ENCODE peak calls at places on chromosomes 3 and 15, in six cellular contexts. J is BE2C, I is heart right ventricle, T is dorsolateral prefrontal cortex, R is epithelial cell of esophagus, B is AG10803. X is an unnamed sample.

GRCh38 chr3:49158108-49158709 is 7.9 kb downstream of the CCDC71 start:
- DNase-seq in J (peak), I (no peak), T (no peak), R (peak), B (no peak), X (peak)

GRCh38 chr15:59160880-59161593 is 45.6 kb upstream of the LDHAL6B start:
- DNase-seq in J (peak), I (no peak), T (no peak), R (no peak), B (no peak), X (no peak)

GRCh38 chr3:127139601-127140500 is 53.1 kb upstream of the PRR23E start:
- DNase-seq in J (no peak), I (no peak), T (no peak), R (no peak), B (no peak), X (no peak)

GRCh38 chr3:52153389-52154096 is 680 bp downstream of the POC1A start:
- DNase-seq in J (no peak), I (no peak), T (no peak), R (peak), B (peak), X (no peak)

GRCh38 chr3:30443756-30444673 is 162.4 kb upstream of the TGFBR2 start:
- DNase-seq in J (no peak), I (no peak), T (no peak), R (no peak), B (peak), X (peak)

GRCh38 chr3:126372413-126373145 is 15.4 kb upstream of the KLF15 start:
- DNase-seq in J (no peak), I (no peak), T (no peak), R (no peak), B (no peak), X (no peak)

GRCh38 chr15:80010131-80010673 is 39.2 kb upstream of the BCL2A1 start:
- DNase-seq in J (no peak), I (no peak), T (no peak), R (peak), B (peak), X (peak)

GRCh38 chr15:38017721-38018120 is 83.3 kb downstream of the TMCO5A start:
- DNase-seq in J (no peak), I (no peak), T (no peak), R (no peak), B (no peak), X (no peak)

GRCh38 chr15:52349062-52349700 is 53.6 kb upstream of the MYO5C start:
- DNase-seq in J (no peak), I (no peak), T (no peak), R (peak), B (peak), X (peak)

GRCh38 chr15:99925661-99926461 is 192.6 kb upstream of the LYSMD4 start:
- DNase-seq in J (no peak), I (peak), T (no peak), R (peak), B (no peak), X (peak)

GRCh38 chr15:56913670-56914069 is 4.8 kb upstream of the TCF12 start:
- DNase-seq in J (no peak), I (no peak), T (no peak), R (no peak), B (peak), X (no peak)

GRCh38 chr3:50028336-50028735 is 60.4 kb upstream of the RBM5 start:
- DNase-seq in J (no peak), I (no peak), T (no peak), R (peak), B (peak), X (peak)

GRCh38 chr15:85899927-85900326 is 105.2 kb upstream of the KLHL25 start:
- DNase-seq in J (no peak), I (no peak), T (no peak), R (no peak), B (no peak), X (no peak)

GRCh38 chr3:189142527-189142926 is 29.2 kb upstream of the TPRG1 start:
- DNase-seq in J (no peak), I (no peak), T (no peak), R (peak), B (no peak), X (no peak)

GRCh38 chr3:145522179-145522578 is 638.8 kb downstream of the PLOD2 start:
- DNase-seq in J (no peak), I (no peak), T (no peak), R (no peak), B (no peak), X (no peak)

GRCh38 chr3:69791111-69791510 is 51.8 kb downstream of the MITF start:
- DNase-seq in J (no peak), I (peak), T (no peak), R (peak), B (peak), X (peak)

GRCh38 chr3:189186093-189186492 is 14.3 kb downstream of the TPRG1 start:
- DNase-seq in J (no peak), I (peak), T (no peak), R (no peak), B (peak), X (peak)

GRCh38 chr3:139307072-139307491 is 36.7 kb upstream of the MRPS22 start:
- DNase-seq in J (no peak), I (no peak), T (no peak), R (no peak), B (peak), X (no peak)

GRCh38 chr15:33310481-33311311 is at the start of gene RYR3:
- DNase-seq in J (peak), I (peak), T (peak), R (peak), B (no peak), X (no peak)

GRCh38 chr3:114014211-114014610 is 42.1 kb downstream of the CCDC191 start:
- DNase-seq in J (no peak), I (no peak), T (no peak), R (no peak), B (no peak), X (no peak)

GRCh38 chr3:134360046-134360445 is 14.2 kb downstream of the AMOTL2 start:
- DNase-seq in J (no peak), I (no peak), T (no peak), R (no peak), B (peak), X (no peak)

GRCh38 chr3:169041677-169042171 is 621.8 kb downstream of the MECOM start:
- DNase-seq in J (no peak), I (no peak), T (no peak), R (peak), B (peak), X (peak)

DNA sequence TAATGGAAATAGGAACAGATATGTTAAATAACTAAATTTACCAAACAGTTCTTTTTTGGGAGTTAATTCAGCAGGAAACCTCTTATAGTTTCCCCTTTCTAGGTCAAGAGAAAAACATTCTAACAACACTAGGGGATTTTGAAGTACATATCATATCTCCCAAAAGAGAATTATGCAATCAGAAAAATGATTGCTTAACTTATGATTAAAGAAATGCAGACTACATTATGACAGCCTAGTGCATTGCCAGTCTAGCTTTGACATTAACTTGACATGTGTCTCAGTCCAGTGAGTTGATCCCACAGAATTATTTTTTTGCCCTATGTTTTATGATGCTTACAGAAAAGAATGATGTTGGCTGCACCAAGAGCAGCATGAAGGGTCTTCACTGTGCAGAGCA is 31.7 kb upstream of the NPHP3 start:
- DNase-seq in J (no peak), I (no peak), T (no peak), R (peak), B (no peak), X (no peak)
- H3K4me3 ChIP-seq in J (no peak), I (no peak), T (no peak), R (no peak), B (no peak), X (no peak)

GRCh38 chr3:65170357-65171090 is 482.7 kb upstream of the ADAMTS9 start:
- DNase-seq in J (peak), I (peak), T (no peak), R (peak), B (peak), X (peak)
- TF ChIP-seq CTCF in J (peak), I (peak), T (peak), R (peak), B (peak), X (peak)

DNA sequence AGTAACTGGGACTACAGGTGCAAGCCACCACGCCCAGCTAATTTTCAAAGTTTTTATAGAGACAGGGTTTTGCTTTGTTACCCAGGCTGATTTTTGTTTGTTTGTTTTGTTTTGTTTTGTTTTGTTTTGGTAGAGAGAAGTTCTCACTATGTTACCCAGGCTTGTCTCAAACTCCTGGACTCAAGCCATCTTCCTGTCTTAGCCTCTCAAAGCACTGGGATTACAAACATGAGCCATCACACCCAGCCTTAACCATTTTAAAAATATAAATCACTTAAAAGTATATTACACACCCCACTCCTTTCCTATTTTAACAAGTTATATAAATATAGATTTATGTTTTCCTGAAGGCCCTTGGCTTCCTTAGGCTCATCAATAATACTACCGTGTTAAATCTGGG is 6.5 kb upstream of the DYNC1LI1 start:
- DNase-seq in J (no peak), I (peak), T (no peak), R (no peak), B (peak), X (peak)
- H3K4me3 ChIP-seq in J (no peak), I (peak), T (no peak), R (no peak), B (peak), X (peak)

GRCh38 chr15:74305687-74306086 is 61.8 kb downstream of the CYP11A1 start:
- DNase-seq in J (no peak), I (no peak), T (no peak), R (no peak), B (no peak), X (no peak)

GRCh38 chr15:74304459-74304858 is 63.0 kb downstream of the CYP11A1 start:
- DNase-seq in J (peak), I (no peak), T (no peak), R (no peak), B (no peak), X (no peak)

GRCh38 chr15:74308643-74308945 is 58.9 kb downstream of the CYP11A1 start:
- DNase-seq in J (no peak), I (no peak), T (no peak), R (no peak), B (no peak), X (no peak)

GRCh38 chr15:74306801-74307217 is 60.6 kb downstream of the CYP11A1 start:
- DNase-seq in J (no peak), I (no peak), T (no peak), R (peak), B (no peak), X (no peak)

GRCh38 chr15:74307827-74308642 is 59.4 kb downstream of the CYP11A1 start:
- DNase-seq in J (peak), I (peak), T (no peak), R (peak), B (peak), X (peak)
- TF ChIP-seq CTCF in J (peak), I (peak), T (peak), R (peak), B (peak), X (peak)

GRCh38 chr3:66824450-66824849 is 173.7 kb upstream of the KBTBD8 start:
- DNase-seq in J (no peak), I (no peak), T (no peak), R (no peak), B (no peak), X (no peak)
- H3K4me3 ChIP-seq in J (no peak), I (no peak), T (no peak), R (no peak), B (no peak), X (no peak)

X was measured in fibroblast of villous mesenchyme.